ENCODE peak calls at places on chromosomes 7 and 10, in seven cellular contexts. O is EH, B is fibroblast of lung, D is aorta, Z is adrenal gland, W is renal cortical epithelial cell, A is fibroblast of mammary gland. G is an unnamed sample.

GRCh38 chr7:41006591-41006990 is 696.3 kb downstream of the INHBA start:
- DNase-seq in O (peak), D (no peak), Z (no peak), A (peak), W (peak), B (peak), G (no peak)

GRCh38 chr10:97805960-97806359 is 34.2 kb upstream of the SFRP5 start:
- DNase-seq in Z (no peak), D (no peak), A (no peak), B (no peak), O (no peak), W (no peak), G (no peak)

GRCh38 chr10:112250555-112250954 is 32.6 kb upstream of the TECTB start:
- DNase-seq in D (no peak), W (no peak), O (peak), Z (no peak), A (peak), B (peak), G (no peak)

GRCh38 chr7:91351374-91351773 is 87.1 kb downstream of the FZD1 start:
- DNase-seq in Z (no peak), W (peak), O (peak), A (peak), B (peak), D (no peak), G (no peak)

GRCh38 chr7:88429382-88429781 is 122.7 kb upstream of the STEAP4 start:
- DNase-seq in Z (no peak), D (no peak), B (no peak), A (peak), O (no peak), W (peak), G (no peak)

GRCh38 chr7:149869867-149870266 is 3.9 kb upstream of the ATP6V0E2 start:
- DNase-seq in Z (no peak), W (no peak), B (no peak), A (no peak), D (no peak), O (no peak), G (no peak)

GRCh38 chr10:87619705-87620104 is 40.0 kb upstream of the PAPSS2 start:
- DNase-seq in Z (no peak), O (peak), D (no peak), A (no peak), B (peak), W (peak), G (no peak)

GRCh38 chr10:5518143-5518542 is 6.6 kb upstream of the CALML3 start:
- DNase-seq in Z (no peak), D (no peak), A (no peak), B (no peak), O (no peak), W (no peak), G (no peak)

GRCh38 chr7:127391591-127392181 is 822 bp downstream of the ZNF800 start:
- DNase-seq in W (no peak), D (no peak), O (peak), A (peak), Z (peak), B (peak), G (peak)

GRCh38 chr7:100827330-100828226 is at the start of gene EPHB4:
- DNase-seq in D (peak), O (peak), B (peak), W (peak), A (peak), Z (peak), G (no peak)

GRCh38 chr10:77179015-77179695 is 458.5 kb downstream of the KCNMA1 start:
- DNase-seq in B (peak), A (peak), Z (peak), D (peak), O (peak), W (peak), G (no peak)

GRCh38 chr7:70647801-70648491 is 484.0 kb upstream of the GALNT17 start:
- DNase-seq in A (peak), Z (no peak), B (peak), W (peak), O (peak), D (no peak), G (no peak)

GRCh38 chr7:69654849-69655707 is 56.8 kb downstream of the AUTS2 start:
- DNase-seq in Z (no peak), B (no peak), O (no peak), A (no peak), W (no peak), D (no peak), G (no peak)